ENCODE peak calls at places on chromosomes 3 and 15, in six cellular contexts. V, M, L, B, U and W are unnamed samples.
A peak's percentile ranks its signal among the peaks of the same experiment; 100 is the strongest.

GRCh38 chr15:78984041-78984440 is 39.2 kb upstream of the CTSH start:
- DNase-seq in B (no peak), M (no peak), V (no peak), U (no peak), L (no peak), W (no peak)

GRCh38 chr3:146612015-146612414 is 6.9 kb upstream of the PLSCR5 start:
- DNase-seq in L (no peak), U (no peak), M (no peak), V (no peak), B (no peak), W (no peak)

GRCh38 chr3:169476289-169476688 is 187.2 kb downstream of the MECOM start:
- DNase-seq in L (no peak), V (no peak), B (no peak), U (no peak), M (no peak), W (no peak)

GRCh38 chr15:30939161-30939560 is 35.4 kb downstream of the FAN1 start:
- DNase-seq in B (no peak), U (no peak), M (no peak), V (no peak), L (no peak), W (no peak)

GRCh38 chr3:17013571-17013970 is 128.8 kb downstream of the PLCL2 start:
- DNase-seq in B (no peak), U (no peak), M (no peak), V (no peak), L (no peak), W (no peak)

GRCh38 chr15:70494861-70495571 is 268.3 kb downstream of the UACA start:
- DNase-seq in V (no peak), M (peak; percentile 43), U (no peak), B (no peak), L (no peak), W (no peak)

GRCh38 chr15:50881121-50882048 is 27.1 kb upstream of the AP4E1 start:
- DNase-seq in V (no peak), B (no peak), L (no peak), M (peak; percentile 5), U (peak; percentile 56), W (no peak)

GRCh38 chr3:13046569-13047279 is 26.5 kb downstream of the IQSEC1 start:
- DNase-seq in B (no peak), V (no peak), L (no peak), M (no peak), U (no peak), W (no peak)

GRCh38 chr3:12866836-12867235 is 25.5 kb upstream of the RPL32 start:
- DNase-seq in U (no peak), L (no peak), M (no peak), B (no peak), V (no peak), W (no peak)

GRCh38 chr3:33194303-33194702 is 24.3 kb downstream of the SUSD5 start:
- DNase-seq in M (no peak), U (no peak), V (no peak), B (no peak), L (no peak), W (no peak)

GRCh38 chr3:33201195-33201594 is 17.4 kb downstream of the SUSD5 start:
- DNase-seq in U (no peak), B (no peak), M (no peak), L (no peak), V (no peak), W (no peak)

GRCh38 chr3:33196538-33196937 is 22.1 kb downstream of the SUSD5 start:
- DNase-seq in L (no peak), U (no peak), M (peak; percentile 62), B (no peak), V (no peak), W (no peak)
- TF ChIP-seq CREB1 in L (no peak), U (no peak), M (no peak), B (no peak), V (no peak), W (no peak)

GRCh38 chr15:83449928-83450501 is 2.9 kb downstream of the SH3GL3 start:
- DNase-seq in L (peak; percentile 16), M (no peak), U (no peak), V (no peak), B (no peak), W (no peak)

GRCh38 chr15:83446904-83447708 is at the start of gene SH3GL3:
- DNase-seq in B (peak; percentile 79), M (no peak), L (peak; percentile 91), U (no peak), V (peak; percentile 93), W (peak; percentile 64)

GRCh38 chr15:83446417-83446816 is 724 bp upstream of the SH3GL3 start:
- DNase-seq in M (no peak), U (no peak), L (no peak), V (no peak), B (no peak), W (no peak)

GRCh38 chr15:83445653-83446052 is 1.5 kb upstream of the SH3GL3 start:
- DNase-seq in V (no peak), M (no peak), U (no peak), B (no peak), L (peak; percentile 21), W (no peak)

GRCh38 chr15:83449250-83449671 is 2.1 kb downstream of the SH3GL3 start:
- DNase-seq in L (no peak), U (no peak), V (no peak), M (no peak), B (no peak), W (no peak)
- TF ChIP-seq CREB1 in L (no peak), U (no peak), V (no peak), M (no peak), B (no peak), W (no peak)

GRCh38 chr3:150216041-150216811 is 191.9 kb upstream of the TSC22D2 start:
- DNase-seq in B (no peak), L (no peak), M (no peak), V (no peak), U (no peak), W (no peak)
- TF ChIP-seq CREB1 in B (no peak), L (no peak), M (no peak), V (no peak), U (no peak), W (no peak)

DNA sequence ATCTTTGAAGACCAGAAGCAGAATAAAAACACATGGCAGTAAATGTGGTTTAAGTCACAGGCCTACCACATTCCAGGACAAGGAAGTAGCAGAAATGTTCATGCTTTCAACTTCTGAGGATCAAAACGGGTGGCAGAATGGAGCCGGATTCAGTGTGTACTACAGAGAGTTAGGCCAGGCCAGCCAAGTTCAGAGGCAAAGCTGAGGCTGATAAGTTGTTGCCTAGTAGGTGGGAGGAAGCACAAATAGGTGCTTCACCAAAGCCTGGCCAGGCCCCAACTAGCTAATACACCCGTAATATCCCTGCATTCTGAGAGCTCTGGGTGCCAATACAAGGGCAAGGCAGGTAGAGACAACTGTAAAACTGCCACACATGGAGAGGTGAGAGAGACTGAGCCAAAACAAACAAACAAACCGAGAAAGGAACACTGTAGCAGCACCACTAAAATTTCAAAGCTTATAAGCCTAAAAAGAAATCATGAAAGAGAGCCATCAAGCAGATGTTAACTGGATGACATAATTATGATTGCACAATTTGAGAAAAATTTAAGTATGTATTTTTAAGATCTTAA is 156.4 kb upstream of the CBLB start:
- DNase-seq in U (no peak), V (no peak), M (no peak), B (no peak), L (no peak), W (no peak)
- TF ChIP-seq CREB1 in U (no peak), V (no peak), M (no peak), B (no peak), L (no peak), W (no peak)

GRCh38 chr15:46956456-46956855 is 760.8 kb upstream of the SEMA6D start:
- DNase-seq in V (no peak), B (no peak), L (no peak), M (no peak), U (no peak), W (no peak)
- TF ChIP-seq CREB1 in V (no peak), B (no peak), L (no peak), M (no peak), U (no peak), W (no peak)

DNA sequence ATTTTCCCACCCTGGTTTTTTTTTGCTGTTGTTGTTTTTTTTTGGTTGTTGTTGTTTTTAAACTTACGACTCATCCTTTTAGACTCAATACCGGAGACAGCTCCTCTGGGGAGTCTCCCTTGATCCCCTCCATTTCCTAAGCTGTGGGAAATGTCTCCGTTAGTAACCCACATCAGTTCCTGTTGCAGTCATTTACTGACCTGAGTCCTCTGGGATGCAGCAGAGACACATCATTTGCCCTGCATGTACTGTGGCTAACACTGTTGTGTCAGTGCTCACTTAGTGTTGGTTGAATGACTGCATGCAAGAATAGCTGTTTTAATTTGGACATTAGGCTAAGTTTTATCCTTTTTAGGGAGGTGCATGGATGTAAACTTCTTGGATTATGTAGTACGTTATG is 83.8 kb downstream of the MBNL1 start:
- DNase-seq in U (no peak), M (no peak), L (no peak), V (peak; percentile 24), B (no peak), W (no peak)
- TF ChIP-seq CREB1 in U (no peak), M (no peak), L (no peak), V (no peak), B (no peak), W (no peak)

GRCh38 chr3:194827486-194827885 is 141.8 kb downstream of the FAM43A start:
- DNase-seq in B (no peak), M (no peak), U (no peak), V (no peak), L (no peak), W (no peak)
- TF ChIP-seq CREB1 in B (no peak), M (no peak), U (no peak), V (no peak), L (no peak), W (no peak)

DNA sequence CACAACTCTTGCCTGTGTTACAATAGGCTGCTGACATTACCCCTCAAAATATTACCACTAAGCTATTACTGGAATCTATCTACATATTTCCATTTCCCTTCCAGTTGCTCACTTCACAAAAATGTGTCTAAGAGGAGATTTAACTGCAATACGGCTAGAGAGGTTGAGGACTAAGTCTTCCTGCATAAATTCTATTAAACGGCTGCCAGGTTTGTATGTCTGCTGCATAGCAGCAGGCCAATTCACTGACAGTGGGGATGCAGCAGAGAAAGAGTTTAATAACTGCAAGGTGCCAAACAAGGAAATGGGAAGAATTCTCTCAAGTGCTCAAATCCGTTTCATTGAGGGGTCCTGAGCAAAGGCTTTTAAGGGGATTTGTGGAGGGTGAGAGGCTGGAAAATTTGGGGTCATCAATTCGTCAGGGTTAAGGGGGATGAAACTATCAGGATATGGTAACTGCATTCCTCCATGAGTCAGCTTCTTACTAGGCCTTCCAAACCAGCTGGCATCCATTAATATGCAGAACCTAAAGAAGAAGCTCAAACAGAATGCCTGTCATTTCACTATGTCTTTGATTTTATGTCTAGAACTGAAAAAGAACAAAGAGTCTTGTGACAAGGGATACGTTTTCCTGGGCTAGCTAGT is 675.6 kb downstream of the TBL1XR1 start:
- DNase-seq in L (no peak), V (peak; percentile 52), B (no peak), M (no peak), U (no peak), W (no peak)
- TF ChIP-seq CREB1 in L (no peak), V (no peak), B (no peak), M (no peak), U (no peak), W (no peak)

GRCh38 chr15:42508263-42508690 is 12.8 kb downstream of the SNAP23 start:
- DNase-seq in M (no peak), V (peak; percentile 17), U (no peak), B (no peak), L (peak; percentile 45), W (no peak)

GRCh38 chr15:42507514-42507913 is 12.1 kb downstream of the SNAP23 start:
- DNase-seq in M (no peak), B (no peak), U (no peak), L (no peak), V (no peak), W (no peak)

GRCh38 chr15:42510258-42511009 is 15.0 kb downstream of the SNAP23 start:
- DNase-seq in B (no peak), L (no peak), U (no peak), V (no peak), M (no peak), W (no peak)

GRCh38 chr15:42511010-42511396 is 15.6 kb downstream of the SNAP23 start:
- DNase-seq in M (no peak), U (no peak), B (no peak), V (no peak), L (no peak), W (no peak)
- TF ChIP-seq CREB1 in M (no peak), U (no peak), B (no peak), V (no peak), L (no peak), W (no peak)